ENCODE peak calls at places on chromosome 7, in six cellular contexts. A is HCT116, L is GM12878, G is K562, I is HepG2, N is WTC11. R is an unnamed sample.

GRCh38 chr7:44087914-44088838 is 5.8 kb upstream of the POLM start:
- DNase-seq in A (no peak), L (no peak), G (no peak), I (no peak), N (no peak), R (no peak)

GRCh38 chr7:100655908-100656674 is at the start of gene ACTL6B:
- DNase-seq in A (no peak), L (no peak), G (peak), I (no peak), N (peak), R (no peak)

GRCh38 chr7:112272921-112273561 is 66.5 kb downstream of the ZNF277 start:
- DNase-seq in A (no peak), L (no peak), G (no peak), I (no peak), N (no peak), R (no peak)

GRCh38 chr7:93146465-93147127 is 1.6 kb downstream of the SAMD9L start:
- DNase-seq in A (no peak), L (no peak), G (peak), I (no peak), N (no peak), R (no peak)

GRCh38 chr7:158912406-158912805 is 56.0 kb downstream of the DYNC2I1 start:
- DNase-seq in A (no peak), L (no peak), G (no peak), I (no peak), N (no peak), R (no peak)

GRCh38 chr7:30898411-30898810 is 13.2 kb upstream of the AQP1 start:
- DNase-seq in A (no peak), L (no peak), G (no peak), I (no peak), N (no peak), R (no peak)

GRCh38 chr7:42020067-42020466 is 216.9 kb downstream of the GLI3 start:
- DNase-seq in A (no peak), L (no peak), G (no peak), I (no peak), N (no peak), R (no peak)

GRCh38 chr7:70016044-70016770 is 417.9 kb downstream of the AUTS2 start:
- DNase-seq in A (no peak), L (no peak), G (no peak), I (no peak), N (no peak), R (no peak)

DNA sequence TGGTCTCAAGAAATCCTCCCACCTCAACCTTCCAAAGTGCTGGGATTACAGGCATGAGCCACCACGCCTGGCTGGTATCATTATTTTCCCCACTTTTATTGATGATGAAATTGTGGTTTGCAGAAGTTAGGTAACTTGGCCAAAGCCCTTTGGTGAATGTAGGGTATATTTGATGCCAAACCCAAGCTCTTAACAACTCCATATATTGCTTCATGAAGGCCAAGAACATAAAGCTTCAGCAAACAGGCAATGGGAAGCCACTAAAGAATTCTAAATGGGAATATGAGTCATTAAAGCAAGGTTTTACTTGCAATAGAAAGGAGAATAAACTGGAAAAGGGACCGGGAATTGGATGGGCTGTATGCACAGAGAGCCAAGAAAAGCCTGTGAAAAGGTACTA is 142.7 kb downstream of the KMT2E start:
- DNase-seq in A (no peak), L (no peak), G (no peak), I (no peak), N (no peak), R (no peak)
- TF ChIP-seq ATF3 in A (no peak), L (no peak), G (no peak), I (no peak), N (no peak), R (no peak)

GRCh38 chr7:24139996-24140395 is 144.0 kb upstream of the NPY start:
- DNase-seq in A (no peak), L (no peak), G (no peak), I (no peak), N (no peak), R (no peak)
- TF ChIP-seq ATF3 in A (no peak), L (no peak), G (no peak), I (no peak), N (no peak), R (no peak)

GRCh38 chr7:144670251-144670650 is 165.6 kb downstream of the TPK1 start:
- DNase-seq in A (peak), L (no peak), G (no peak), I (no peak), N (no peak), R (no peak)
- TF ChIP-seq ATF3 in A (no peak), L (no peak), G (no peak), I (no peak), N (no peak), R (no peak)

GRCh38 chr7:103037476-103037822 is 37.1 kb downstream of the FBXL13 start:
- DNase-seq in A (no peak), L (no peak), G (no peak), I (peak), N (no peak), R (no peak)
- TF ChIP-seq ATF3 in A (no peak), L (no peak), G (no peak), I (no peak), N (no peak), R (no peak)

DNA sequence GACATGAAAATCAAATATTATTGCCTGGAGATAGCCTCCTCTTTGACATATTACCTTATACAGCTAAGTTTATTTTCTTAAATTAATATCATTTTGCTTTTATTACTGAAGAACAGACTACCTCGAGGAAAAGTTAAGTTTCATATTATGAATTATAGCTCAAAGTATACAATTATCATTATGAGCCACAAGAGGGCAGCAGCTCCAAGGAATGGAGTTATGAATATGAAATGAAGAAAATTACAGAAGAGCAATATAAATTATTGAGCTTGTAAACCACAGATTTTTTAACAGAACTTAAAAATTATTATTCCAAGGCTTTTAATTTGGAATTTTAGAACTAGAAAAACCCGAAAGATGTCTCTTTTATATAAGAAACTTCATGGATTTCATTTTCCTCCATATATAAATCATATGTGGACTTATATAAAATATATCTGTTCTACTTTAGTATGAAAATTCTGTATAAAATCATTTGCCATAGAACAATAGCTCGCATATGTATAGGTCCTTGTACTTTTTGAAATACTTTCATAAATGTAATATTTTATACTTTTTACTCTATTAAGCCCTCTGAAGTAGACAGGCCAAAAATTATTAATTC is 40.1 kb downstream of the IQUB start:
- DNase-seq in A (peak), L (no peak), G (peak), I (peak), N (no peak), R (no peak)
- TF ChIP-seq ATF3 in A (no peak), L (no peak), G (no peak), I (no peak), N (no peak), R (no peak)

GRCh38 chr7:84811427-84811826 is 375.4 kb downstream of the SEMA3D start:
- DNase-seq in A (no peak), L (no peak), G (no peak), I (no peak), N (no peak), R (no peak)
- TF ChIP-seq ATF3 in A (no peak), L (no peak), G (no peak), I (no peak), N (no peak), R (no peak)

DNA sequence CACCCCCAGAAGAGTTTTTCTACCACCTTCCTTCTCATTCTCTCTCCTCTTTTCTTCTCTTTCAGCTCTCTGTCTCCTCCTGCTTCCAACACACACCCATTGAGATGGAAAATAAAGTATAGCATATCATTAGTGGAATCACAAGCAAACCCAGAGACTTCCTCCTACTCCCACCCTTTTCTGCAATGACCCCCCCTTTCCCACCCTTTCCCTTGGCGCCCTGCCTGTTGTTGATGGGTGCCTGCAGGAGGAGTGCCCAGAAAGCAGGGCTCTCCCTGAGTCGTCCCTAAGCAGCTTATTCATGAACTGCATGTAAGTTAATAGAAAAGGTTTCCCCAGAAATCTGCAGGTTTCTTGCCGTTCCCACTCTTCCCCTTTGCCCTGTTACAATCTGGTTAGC is 300.0 kb downstream of the PLXNA4 start:
- DNase-seq in A (no peak), L (no peak), G (no peak), I (no peak), N (no peak), R (no peak)
- TF ChIP-seq ATF3 in A (no peak), L (no peak), G (no peak), I (no peak), N (no peak), R (no peak)

GRCh38 chr7:17490825-17491224 is 192.4 kb downstream of the AHR start:
- DNase-seq in A (no peak), L (no peak), G (no peak), I (no peak), N (no peak), R (no peak)
- TF ChIP-seq ATF3 in A (no peak), L (no peak), G (no peak), I (no peak), N (no peak), R (no peak)

DNA sequence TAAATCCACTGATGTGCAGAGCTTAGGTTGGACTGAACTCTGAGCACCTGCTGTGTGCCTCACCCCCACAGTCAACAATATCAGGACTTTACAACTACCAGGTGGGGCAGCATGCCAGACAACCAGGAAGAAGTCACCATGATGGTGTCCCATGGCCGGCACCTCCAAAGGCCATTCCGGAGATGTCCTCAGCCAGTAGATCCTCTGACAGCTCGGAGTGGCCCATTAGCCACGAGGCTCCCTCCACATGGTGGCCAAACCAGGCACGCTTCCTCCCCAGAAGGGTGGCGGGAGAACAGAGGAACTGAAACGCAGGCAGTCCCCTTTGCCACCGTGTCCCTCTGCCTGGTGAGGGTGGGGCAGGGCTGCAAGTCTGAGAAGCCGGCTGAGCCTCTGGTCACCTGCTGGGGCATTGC is 390.0 kb downstream of the TNS3 start:
- DNase-seq in A (no peak), L (no peak), G (no peak), I (peak), N (no peak), R (no peak)
- TF ChIP-seq ATF3 in A (no peak), L (no peak), G (no peak), I (no peak), N (no peak), R (no peak)

R was measured in H1.